ENCODE peak calls at places on chromosome 14, in nine cellular contexts. S is suprapubic skin; A is HEK293T; J is stimulated activated CD4-positive, alpha-beta T cell treated with anti-CD3 and anti-CD28 coated beads, TNF-alpha, amount 100 ng/mL, for 48 hours; W is cardiac muscle cell; N is SW480; O is stimulated activated CD8-positive, alpha-beta memory T cell treated with anti-CD3 and anti-CD28 coated beads, Interleukin-15, amount 100 ng/mL, for 1 hour; I is iris pigment epithelial cell; Y is Right ventricle myocardium superior. T is an unnamed sample.

GRCh38 chr14:65210118-65210826 is 108.0 kb upstream of the MAX start:
- DNase-seq in O (no peak), N (no peak), I (peak), A (no peak), J (no peak), S (no peak), Y (no peak), W (no peak), T (no peak)

GRCh38 chr14:92425101-92425500 is 88.5 kb upstream of the RIN3 start:
- DNase-seq in A (no peak), S (no peak), W (no peak), I (peak), O (no peak), N (peak), J (no peak), Y (no peak), T (no peak)

GRCh38 chr14:67424539-67424938 is 12.6 kb upstream of the PLEK2 start:
- DNase-seq in Y (no peak), O (no peak), A (no peak), I (no peak), N (no peak), J (no peak), S (no peak), W (no peak), T (no peak)

GRCh38 chr14:76918176-76918750 is 92.1 kb downstream of the LRRC74A start:
- DNase-seq in W (no peak), Y (peak), N (no peak), S (peak), O (no peak), I (peak), A (no peak), J (no peak), T (no peak)

GRCh38 chr14:65704850-65705249 is 292.3 kb downstream of the FUT8 start:
- DNase-seq in W (peak), N (no peak), A (no peak), Y (no peak), I (peak), S (no peak), O (no peak), J (peak), T (no peak)

GRCh38 chr14:102693006-102693755 is 84.1 kb upstream of the TRAF3 start:
- DNase-seq in J (no peak), Y (no peak), I (no peak), A (peak), S (no peak), N (peak), W (peak), O (no peak), T (no peak)

GRCh38 chr14:85079842-85080741 is 449.9 kb upstream of the FLRT2 start:
- DNase-seq in O (no peak), J (no peak), Y (no peak), A (no peak), I (no peak), S (no peak), W (peak), N (no peak), T (no peak)

GRCh38 chr14:54329082-54329695 is 67.6 kb upstream of the CDKN3 start:
- DNase-seq in O (no peak), Y (no peak), J (no peak), A (peak), I (peak), S (no peak), N (peak), W (peak), T (peak)

GRCh38 chr14:71314717-71315116 is 407.5 kb downstream of the PCNX1 start:
- DNase-seq in I (no peak), W (no peak), N (no peak), O (no peak), A (no peak), J (no peak), Y (no peak), S (no peak), T (no peak)

GRCh38 chr14:41607966-41608663 is 1.4 kb downstream of the LRFN5 start:
- DNase-seq in I (peak), A (peak), W (peak), Y (peak), J (no peak), S (no peak), O (no peak), N (no peak), T (no peak)

GRCh38 chr14:85542623-85543022 is 12.7 kb downstream of the FLRT2 start:
- DNase-seq in Y (no peak), S (no peak), I (no peak), A (no peak), O (no peak), N (no peak), J (no peak), W (no peak), T (no peak)

GRCh38 chr14:103099733-103100280 is 5.3 kb downstream of the EXOC3L4 start:
- DNase-seq in W (no peak), I (no peak), J (no peak), S (no peak), A (no peak), Y (no peak), O (no peak), N (no peak), T (no peak)

GRCh38 chr14:95256011-95256775 is 63.5 kb downstream of the CLMN start:
- DNase-seq in A (no peak), W (no peak), N (no peak), S (no peak), Y (no peak), I (no peak), O (no peak), J (no peak), T (no peak)

GRCh38 chr14:102928412-102929348 is 6.2 kb downstream of the AMN start:
- DNase-seq in J (peak), I (peak), W (peak), O (peak), Y (peak), A (no peak), N (peak), S (peak), T (no peak)

GRCh38 chr14:28773917-28774691 is 7.5 kb downstream of the FOXG1 start:
- DNase-seq in I (peak), Y (no peak), J (no peak), S (no peak), W (peak), N (no peak), A (peak), O (no peak), T (no peak)

GRCh38 chr14:105091335-105092123 is 26.3 kb upstream of the GPR132 start:
- DNase-seq in O (no peak), J (no peak), W (no peak), A (no peak), I (no peak), N (peak), S (peak), Y (peak), T (peak)

GRCh38 chr14:64513271-64513670 is 8.7 kb downstream of the ZBTB1 start:
- DNase-seq in A (no peak), W (no peak), J (no peak), Y (no peak), O (no peak), N (no peak), S (no peak), I (no peak), T (no peak)

GRCh38 chr14:24674204-24674970 is 40.4 kb upstream of the GZMB start:
- DNase-seq in J (no peak), I (no peak), Y (no peak), O (no peak), W (no peak), S (no peak), A (no peak), N (peak), T (no peak)

GRCh38 chr14:95313707-95314106 is 6.0 kb downstream of the CLMN start:
- DNase-seq in W (no peak), S (peak), I (peak), O (no peak), N (no peak), Y (peak), J (no peak), A (no peak), T (peak)

GRCh38 chr14:89616425-89617141 is 199.6 kb upstream of the FOXN3 start:
- DNase-seq in W (no peak), J (no peak), N (no peak), Y (no peak), S (no peak), I (peak), O (no peak), A (no peak), T (no peak)

GRCh38 chr14:105419305-105420091 is at the start of gene MTA1:
- DNase-seq in W (peak), J (peak), S (peak), I (no peak), N (peak), A (peak), Y (no peak), O (no peak), T (no peak)

GRCh38 chr14:98167253-98167652 is 1104.7 kb downstream of the BCL11B start:
- DNase-seq in W (no peak), Y (no peak), S (no peak), I (no peak), N (peak), A (no peak), J (no peak), O (no peak), T (no peak)

GRCh38 chr14:56120091-56120632 is 2.0 kb downstream of the PELI2 start:
- DNase-seq in Y (no peak), N (peak), A (peak), S (no peak), W (peak), I (peak), O (no peak), J (no peak), T (no peak)

GRCh38 chr14:42420071-42420470 is 813.4 kb downstream of the LRFN5 start:
- DNase-seq in J (no peak), I (no peak), N (no peak), S (no peak), Y (no peak), W (no peak), O (no peak), A (no peak), T (no peak)

GRCh38 chr14:53027031-53027430 is 76.2 kb upstream of the FERMT2 start:
- DNase-seq in Y (no peak), O (no peak), A (no peak), J (no peak), I (no peak), N (no peak), S (no peak), W (no peak), T (no peak)

GRCh38 chr14:102363182-102363952 is 626 bp downstream of the TECPR2 start:
- DNase-seq in A (no peak), Y (no peak), S (no peak), J (no peak), N (peak), I (peak), W (no peak), O (no peak), T (peak)

GRCh38 chr14:33364536-33364935 is 425.9 kb downstream of the NPAS3 start:
- DNase-seq in Y (no peak), N (no peak), S (no peak), A (peak), O (no peak), I (peak), J (no peak), W (peak), T (no peak)

GRCh38 chr14:20998674-20999366 is at the start of gene SLC39A2:
- DNase-seq in W (no peak), Y (peak), I (peak), O (no peak), J (no peak), A (peak), S (peak), N (no peak), T (no peak)

GRCh38 chr14:50545618-50546017 is 13.2 kb upstream of the MAP4K5 start:
- DNase-seq in N (peak), S (no peak), O (no peak), I (no peak), Y (no peak), A (no peak), W (no peak), J (no peak), T (no peak)

GRCh38 chr14:87043667-87044200 is 949.2 kb downstream of the GALC start:
- DNase-seq in A (no peak), O (no peak), N (no peak), I (no peak), W (no peak), S (no peak), Y (no peak), J (no peak), T (no peak)

GRCh38 chr14:103762011-103762410 is 46.4 kb downstream of the ZFYVE21 start:
- DNase-seq in S (no peak), A (no peak), J (no peak), Y (no peak), W (no peak), N (no peak), I (peak), O (no peak), T (no peak)